ENCODE peak calls at places on chromosomes 5 and 9, in eight cellular contexts. B is colonic mucosa, G is cerebellum, N is heart right ventricle, D is Right ventricle myocardium superior, X is activated gamma-delta T cell treated with Interleukin-2 at 50 U/mL for 16 hours, S is foreskin fibroblast, I is EL. R is an unnamed sample.

GRCh38 chr5:140725799-140726471 is 25.7 kb downstream of the ZMAT2 start:
- DNase-seq in B (peak), G (peak), D (no peak), X (peak), N (peak), I (peak), S (peak), R (no peak)

GRCh38 chr5:172413601-172414000 is 40.7 kb downstream of the SH3PXD2B start:
- DNase-seq in N (no peak), S (peak), I (no peak), D (no peak), G (no peak), X (no peak), B (no peak), R (no peak)

GRCh38 chr5:6361101-6361500 is 17.2 kb downstream of the MED10 start:
- DNase-seq in G (no peak), X (no peak), N (no peak), B (no peak), S (no peak), I (no peak), D (no peak), R (no peak)

GRCh38 chr5:150077996-150078801 is 8.2 kb downstream of the CSF1R start:
- DNase-seq in G (no peak), X (no peak), N (no peak), I (no peak), D (no peak), S (no peak), B (peak), R (no peak)

GRCh38 chr9:21153688-21154608 is 12.3 kb upstream of the IFNW1 start:
- DNase-seq in X (no peak), S (peak), B (no peak), D (no peak), G (no peak), N (no peak), I (peak), R (no peak)

GRCh38 chr9:76161546-76161945 is 232.7 kb downstream of the RFK start:
- DNase-seq in B (no peak), S (peak), N (peak), X (no peak), D (no peak), I (peak), G (no peak), R (no peak)

GRCh38 chr5:674630-675011 is 18.5 kb downstream of the TPPP start:
- DNase-seq in D (peak), X (no peak), N (peak), B (peak), G (no peak), S (no peak), I (no peak), R (no peak)

GRCh38 chr9:133760713-133761290 is 22.6 kb upstream of the SARDH start:
- DNase-seq in S (no peak), I (no peak), B (no peak), N (no peak), G (no peak), D (no peak), X (no peak), R (no peak)

GRCh38 chr5:109697339-109697738 is 7.6 kb downstream of the MAN2A1 start:
- DNase-seq in D (no peak), X (no peak), B (no peak), N (no peak), S (no peak), G (no peak), I (peak), R (no peak)

GRCh38 chr5:132495672-132496630 is 5.4 kb upstream of the IRF1 start:
- DNase-seq in I (peak), D (peak), G (peak), X (peak), S (peak), N (peak), B (peak), R (peak)

GRCh38 chr5:759111-759741 is 25.3 kb downstream of the ZDHHC11B start:
- DNase-seq in D (peak), X (no peak), G (no peak), I (no peak), N (peak), B (peak), S (no peak), R (peak)

GRCh38 chr9:78072586-78073199 is 41.1 kb upstream of the GNAQ start:
- DNase-seq in S (no peak), D (no peak), G (no peak), N (no peak), B (no peak), I (no peak), X (no peak), R (no peak)